ENCODE peak calls at places on chromosomes 13 and 19, in nine cellular contexts. Z is activated CD4-positive, alpha-beta T cell treated with anti-CD3 and anti-CD28 coated beads, Interleukin-2, amount 50 U/mL, for 1 hour; V is neural crest cell; K is H54; D is glutamatergic neuron; N is activated naive CD8-positive, alpha-beta T cell treated with anti-CD3 and anti-CD28 coated beads for 36 hours; E is lower leg skin; B is stimulated activated effector memory CD8-positive, alpha-beta T cell treated with anti-CD3 and anti-CD28 coated beads, Interleukin-12 subunit alpha, Interleukin-12 subunit beta, amount 100 ng/mL, for 72 hours; O is NCI-H1092. H is an unnamed sample.

GRCh38 chr13:44713793-44714469 is 137.8 kb upstream of the TSC22D1 start:
- DNase-seq in O (no peak), B (no peak), V (no peak), D (no peak), E (no peak), K (peak; percentile 33), N (no peak), Z (no peak), H (no peak)

GRCh38 chr19:48390188-48391099 is 907 bp downstream of the KDELR1 start:
- DNase-seq in O (no peak), N (peak; percentile 75), E (peak; percentile 92), K (no peak), B (peak; percentile 52), Z (peak; percentile 62), D (peak; percentile 88), V (peak; percentile 65), H (peak; percentile 44)

GRCh38 chr13:50276550-50276949 is 261.3 kb downstream of the KCNRG start:
- DNase-seq in O (no peak), D (no peak), Z (no peak), N (no peak), B (no peak), K (no peak), V (no peak), E (no peak), H (no peak)

GRCh38 chr13:23020246-23020843 is 160.4 kb upstream of the SGCG start:
- DNase-seq in K (no peak), V (peak; percentile 17), O (peak; percentile 41), E (no peak), N (no peak), Z (peak; percentile 6), B (no peak), D (peak; percentile 49), H (peak; percentile 5)

GRCh38 chr13:94312511-94313191 is 166.8 kb downstream of the DCT start:
- DNase-seq in Z (no peak), N (no peak), V (no peak), D (no peak), K (no peak), O (peak; percentile 75), E (no peak), B (no peak), H (no peak)

GRCh38 chr19:42178791-42179500 is 38.5 kb downstream of the DEDD2 start:
- DNase-seq in K (no peak), Z (no peak), O (peak; percentile 18), B (no peak), D (peak; percentile 76), V (peak; percentile 31), N (no peak), E (no peak), H (no peak)

GRCh38 chr19:44305457-44305856 is 632 bp upstream of the ZNF235 start:
- DNase-seq in N (no peak), Z (no peak), D (no peak), K (no peak), O (no peak), V (no peak), B (no peak), E (no peak), H (no peak)

GRCh38 chr13:44420376-44421220 is 47.0 kb downstream of the SERP2 start:
- DNase-seq in E (peak; percentile 75), N (no peak), V (no peak), O (no peak), Z (no peak), D (no peak), B (no peak), K (no peak), H (no peak)

GRCh38 chr13:50679321-50679720 is 164.2 kb downstream of the DLEU7 start:
- DNase-seq in Z (no peak), K (no peak), O (no peak), E (no peak), B (no peak), D (no peak), V (no peak), N (no peak), H (no peak)

GRCh38 chr19:29841209-29841558 is 29.4 kb downstream of the CCNE1 start:
- DNase-seq in N (no peak), D (no peak), V (no peak), E (no peak), B (no peak), Z (no peak), K (peak; percentile 59), O (no peak), H (no peak)

GRCh38 chr13:91836554-91836953 is 438.1 kb downstream of the GPC5 start:
- DNase-seq in V (no peak), Z (no peak), K (no peak), E (no peak), N (no peak), O (no peak), B (no peak), D (no peak), H (no peak)

GRCh38 chr13:109804654-109805053 is 18.3 kb upstream of the IRS2 start:
- DNase-seq in B (no peak), N (no peak), V (no peak), Z (no peak), E (no peak), K (no peak), O (no peak), D (no peak), H (no peak)

GRCh38 chr19:18659281-18660050 is 22.6 kb downstream of the KLHL26 start:
- DNase-seq in N (no peak), D (no peak), K (no peak), E (no peak), B (no peak), V (no peak), Z (no peak), O (no peak), H (no peak)

GRCh38 chr19:19597809-19598306 is 20.6 kb downstream of the PBX4 start:
- DNase-seq in E (no peak), D (no peak), B (peak; percentile 43), K (no peak), V (no peak), Z (peak; percentile 41), N (peak; percentile 59), O (no peak), H (peak; percentile 93)

GRCh38 chr13:80824231-80824630 is 483.3 kb upstream of the SPRY2 start:
- DNase-seq in O (no peak), V (no peak), N (no peak), D (no peak), Z (no peak), E (no peak), B (no peak), K (no peak), H (no peak)

GRCh38 chr19:46841458-46842083 is 9.1 kb downstream of the AP2S1 start:
- DNase-seq in E (no peak), V (no peak), O (no peak), D (no peak), Z (no peak), N (no peak), B (no peak), K (no peak), H (no peak)

GRCh38 chr19:49421878-49422202 is 1.4 kb downstream of the PTH2 start:
- DNase-seq in E (no peak), V (no peak), O (no peak), Z (no peak), D (no peak), B (no peak), K (no peak), N (no peak), H (no peak)

GRCh38 chr13:98327326-98328314 is 150.6 kb upstream of the RNF113B start:
- DNase-seq in O (no peak), D (no peak), K (no peak), N (no peak), V (no peak), B (no peak), E (no peak), Z (no peak), H (no peak)

GRCh38 chr19:35254341-35255297 is 5.8 kb downstream of the LSR start:
- DNase-seq in K (no peak), N (no peak), B (no peak), V (no peak), O (no peak), D (no peak), Z (no peak), E (peak; percentile 81), H (no peak)

GRCh38 chr13:71865858-71866172 is 1.2 kb downstream of the DACH1 start:
- DNase-seq in B (no peak), O (peak; percentile 57), K (no peak), V (no peak), E (no peak), N (no peak), Z (no peak), D (peak; percentile 23), H (no peak)

GRCh38 chr13:29702912-29703351 is 107.4 kb upstream of the SLC7A1 start:
- DNase-seq in O (no peak), D (no peak), K (peak; percentile 61), V (peak; percentile 14), B (no peak), N (no peak), Z (no peak), E (peak; percentile 89), H (no peak)

GRCh38 chr19:2254052-2254872 is 2.0 kb downstream of the JSRP1 start:
- DNase-seq in N (no peak), E (no peak), O (no peak), V (peak; percentile 77), K (no peak), Z (no peak), D (peak; percentile 79), B (no peak), H (no peak)

GRCh38 chr19:6733338-6734095 is 3.9 kb downstream of the GPR108 start:
- DNase-seq in V (no peak), Z (no peak), D (no peak), O (no peak), K (no peak), E (no peak), B (no peak), N (no peak), H (no peak)

GRCh38 chr19:4717191-4717965 is 6.3 kb downstream of the DPP9 start:
- DNase-seq in V (no peak), Z (no peak), N (no peak), D (no peak), E (no peak), O (no peak), B (no peak), K (no peak), H (no peak)

GRCh38 chr19:51710163-51710562 is 13.6 kb downstream of the HAS1 start:
- DNase-seq in D (no peak), B (no peak), V (no peak), E (no peak), Z (no peak), K (no peak), O (no peak), N (no peak), H (no peak)

GRCh38 chr13:65470781-65471180 is 1759.4 kb downstream of the PCDH9 start:
- DNase-seq in V (no peak), Z (no peak), K (no peak), O (no peak), N (no peak), E (no peak), D (no peak), B (no peak), H (no peak)

GRCh38 chr13:114053026-114053425 is 79.2 kb upstream of the C13orf46 start:
- DNase-seq in D (no peak), K (peak; percentile 90), E (no peak), N (no peak), Z (no peak), B (no peak), O (no peak), V (no peak), H (no peak)

GRCh38 chr19:49933643-49934042 is 4.3 kb upstream of the NUP62 start:
- DNase-seq in D (no peak), O (no peak), V (no peak), E (no peak), Z (no peak), N (no peak), K (no peak), B (no peak), H (no peak)

GRCh38 chr13:98473135-98473791 is 103.6 kb downstream of the STK24 start:
- DNase-seq in E (no peak), K (no peak), V (no peak), O (no peak), B (no peak), Z (no peak), N (no peak), D (no peak), H (no peak)

GRCh38 chr19:17475541-17476115 is 5.3 kb downstream of the SLC27A1 start:
- DNase-seq in Z (no peak), N (no peak), B (no peak), V (peak; percentile 39), D (no peak), O (no peak), K (no peak), E (no peak), H (no peak)

GRCh38 chr13:80454245-80454644 is 113.3 kb upstream of the SPRY2 start:
- DNase-seq in V (no peak), D (no peak), E (no peak), Z (no peak), N (no peak), B (no peak), O (no peak), K (no peak), H (no peak)